ENCODE peak calls at places on chromosomes 2 and 18, in six cellular contexts. G is H7, K is adrenal gland, Q is endothelial cell of umbilical vein, D is mesendoderm, M is stomach. W is an unnamed sample.

GRCh38 chr2:48883661-48884060 is 128.1 kb upstream of the LHCGR start:
- DNase-seq in G (no peak), K (no peak), Q (no peak), D (no peak), M (no peak), W (no peak)

GRCh38 chr18:35969676-35970075 is 2.8 kb upstream of the RMP24 start:
- DNase-seq in G (no peak), K (no peak), Q (no peak), D (no peak), M (no peak), W (no peak)

GRCh38 chr2:15905986-15906491 is 34.3 kb upstream of the MYCN start:
- DNase-seq in G (no peak), K (no peak), Q (no peak), D (no peak), M (no peak), W (no peak)

GRCh38 chr2:68274022-68274421 is 21.7 kb upstream of the PPP3R1 start:
- DNase-seq in G (peak; percentile 34), K (no peak), Q (no peak), D (peak; percentile 45), M (no peak), W (no peak)

GRCh38 chr18:62196978-62197377 is 9.9 kb downstream of the RELCH start:
- DNase-seq in G (no peak), K (no peak), Q (no peak), D (no peak), M (no peak), W (no peak)

GRCh38 chr2:199306116-199306515 is 151.6 kb downstream of the SATB2 start:
- DNase-seq in G (no peak), K (no peak), Q (no peak), D (no peak), M (no peak), W (no peak)

GRCh38 chr2:230441188-230441897 is 25.3 kb downstream of the SP100 start:
- DNase-seq in G (no peak), K (no peak), Q (peak; percentile 82), D (no peak), M (no peak), W (no peak)

GRCh38 chr2:101083613-101084012 is 67.6 kb downstream of the TBC1D8 start:
- DNase-seq in G (no peak), K (no peak), Q (no peak), D (no peak), M (no peak), W (no peak)

GRCh38 chr2:176174382-176174834 is 14.1 kb upstream of the HOXD1 start:
- DNase-seq in G (peak; percentile 54), K (no peak), Q (no peak), D (no peak), M (no peak), W (no peak)

GRCh38 chr2:169291517-169291916 is 70.8 kb downstream of the LRP2 start:
- DNase-seq in G (no peak), K (no peak), Q (no peak), D (no peak), M (no peak), W (peak; percentile 2)

GRCh38 chr2:88254437-88255081 is 84.4 kb downstream of the THNSL2 start:
- DNase-seq in G (no peak), K (no peak), Q (no peak), D (peak; percentile 79), M (no peak), W (no peak)

GRCh38 chr2:165655653-165656052 is 138.4 kb downstream of the GALNT3 start:
- DNase-seq in G (no peak), K (no peak), Q (no peak), D (no peak), M (no peak), W (no peak)

GRCh38 chr2:190766581-190766980 is 114.0 kb upstream of the GLS start:
- DNase-seq in G (no peak), K (no peak), Q (no peak), D (no peak), M (no peak), W (no peak)

GRCh38 chr2:26681656-26682055 is 10.9 kb upstream of the KCNK3 start:
- DNase-seq in G (no peak), K (peak; percentile 16), Q (no peak), D (no peak), M (no peak), W (no peak)

GRCh38 chr2:145751634-145752033 is 1231.7 kb upstream of the ZEB2 start:
- DNase-seq in G (no peak), K (peak; percentile 29), Q (peak; percentile 74), D (peak; percentile 87), M (no peak), W (no peak)

GRCh38 chr2:24576146-24576545 is 85.1 kb downstream of the NCOA1 start:
- DNase-seq in G (no peak), K (no peak), Q (no peak), D (no peak), M (no peak), W (no peak)

GRCh38 chr2:174344716-174345472 is 10.1 kb downstream of the SP9 start:
- DNase-seq in G (peak; percentile 51), K (no peak), Q (peak; percentile 57), D (peak; percentile 74), M (no peak), W (peak; percentile 70)

GRCh38 chr2:715847-716573 is 38.8 kb upstream of the TMEM18 start:
- DNase-seq in G (peak; percentile 76), K (no peak), Q (no peak), D (peak; percentile 46), M (no peak), W (no peak)

GRCh38 chr2:105415007-105415406 is 16.2 kb upstream of the FHL2 start:
- DNase-seq in G (no peak), K (no peak), Q (no peak), D (no peak), M (no peak), W (no peak)

GRCh38 chr2:10721344-10722251 is at the start of gene ATP6V1C2:
- DNase-seq in G (peak; percentile 96), K (no peak), Q (no peak), D (peak; percentile 30), M (peak; percentile 78), W (no peak)

GRCh38 chr2:8574196-8575010 is 107.5 kb upstream of the ID2 start:
- DNase-seq in G (no peak), K (peak; percentile 66), Q (no peak), D (no peak), M (peak; percentile 25), W (no peak)

GRCh38 chr2:25400576-25401241 is 59.0 kb upstream of the DNMT3A start:
- DNase-seq in G (no peak), K (no peak), Q (no peak), D (no peak), M (no peak), W (no peak)

GRCh38 chr2:98455494-98455976 is 10.9 kb downstream of the INPP4A start:
- DNase-seq in G (no peak), K (peak; percentile 39), Q (no peak), D (no peak), M (no peak), W (no peak)

GRCh38 chr18:57107141-57107832 is 39.6 kb upstream of the BOD1L2 start:
- DNase-seq in G (peak; percentile 32), K (no peak), Q (peak; percentile 48), D (peak; percentile 43), M (no peak), W (peak; percentile 16)

GRCh38 chr2:189210250-189211075 is 30.9 kb upstream of the COL5A2 start:
- DNase-seq in G (no peak), K (peak; percentile 69), Q (peak; percentile 94), D (peak; percentile 80), M (no peak), W (peak; percentile 79)

GRCh38 chr2:19367346-19367745 is 8.9 kb upstream of the OSR1 start:
- DNase-seq in G (no peak), K (no peak), Q (no peak), D (no peak), M (no peak), W (no peak)